ENCODE peak calls at places on chromosome 21, in ten cellular contexts. W is sigmoid colon, R is mammary epithelial cell, D is lung, A is AG10803, X is bronchial epithelial cell, G is WERI-Rb-1, M is MM.1S, Y is astrocyte, P is astrocyte of the spinal cord. I is an unnamed sample.

GRCh38 chr21:9730866-9731265 is 790.5 kb upstream of the TPTE start:
- DNase-seq in W (no peak), R (no peak), D (peak), A (no peak), X (no peak), G (no peak), M (no peak), Y (no peak), P (no peak), I (no peak)

GRCh38 chr21:42463861-42464515 is 32.0 kb downstream of the RSPH1 start:
- DNase-seq in W (no peak), R (peak), D (peak), A (peak), X (peak), G (peak), M (peak), Y (peak), P (peak), I (peak)

GRCh38 chr21:44583800-44584147 is 3.4 kb upstream of the KRTAP10-5 start:
- DNase-seq in W (no peak), R (peak), D (no peak), A (no peak), X (no peak), G (no peak), M (no peak), Y (no peak), P (no peak), I (no peak)

GRCh38 chr21:22343303-22343702 is 1345.1 kb downstream of the NCAM2 start:
- DNase-seq in W (no peak), R (no peak), D (no peak), A (no peak), X (no peak), G (no peak), M (no peak), Y (no peak), P (no peak), I (no peak)

GRCh38 chr21:32412162-32412997 is at the start of gene EVA1C:
- DNase-seq in W (peak), R (peak), D (peak), A (no peak), X (peak), G (no peak), M (no peak), Y (no peak), P (peak), I (peak)

GRCh38 chr21:42061866-42062542 is 9.1 kb upstream of the UMODL1 start:
- DNase-seq in W (no peak), R (no peak), D (no peak), A (no peak), X (no peak), G (no peak), M (peak), Y (no peak), P (no peak), I (no peak)

GRCh38 chr21:43195131-43196021 is 26.6 kb downstream of the CRYAA start:
- DNase-seq in W (peak), R (no peak), D (no peak), A (no peak), X (no peak), G (peak), M (no peak), Y (no peak), P (no peak), I (peak)

GRCh38 chr21:26067836-26068401 is 102.7 kb downstream of the APP start:
- DNase-seq in W (no peak), R (no peak), D (no peak), A (no peak), X (no peak), G (no peak), M (no peak), Y (no peak), P (no peak), I (no peak)

GRCh38 chr21:43866233-43866632 is 1.2 kb downstream of the AGPAT3 start:
- DNase-seq in W (peak), R (peak), D (no peak), A (peak), X (peak), G (no peak), M (peak), Y (peak), P (peak), I (peak)

GRCh38 chr21:31173881-31174555 is 135.7 kb upstream of the KRTAP19-8 start:
- DNase-seq in W (no peak), R (no peak), D (no peak), A (peak), X (no peak), G (no peak), M (no peak), Y (no peak), P (no peak), I (no peak)

GRCh38 chr21:26177187-26177586 is 6.6 kb upstream of the APP start:
- DNase-seq in W (no peak), R (peak), D (no peak), A (peak), X (no peak), G (no peak), M (no peak), Y (peak), P (peak), I (no peak)

GRCh38 chr21:39714331-39714730 is 30.7 kb upstream of the IGSF5 start:
- DNase-seq in W (no peak), R (no peak), D (no peak), A (no peak), X (no peak), G (no peak), M (no peak), Y (no peak), P (no peak), I (no peak)

GRCh38 chr21:39713905-39714304 is 31.1 kb upstream of the IGSF5 start:
- DNase-seq in W (no peak), R (no peak), D (no peak), A (no peak), X (no peak), G (no peak), M (no peak), Y (no peak), P (no peak), I (no peak)

GRCh38 chr21:39710866-39711265 is 34.1 kb upstream of the IGSF5 start:
- DNase-seq in W (no peak), R (no peak), D (no peak), A (no peak), X (no peak), G (no peak), M (no peak), Y (no peak), P (no peak), I (no peak)

GRCh38 chr21:39715804-39716397 is 29.1 kb upstream of the IGSF5 start:
- DNase-seq in W (peak), R (peak), D (peak), A (peak), X (peak), G (peak), M (peak), Y (no peak), P (peak), I (peak)

GRCh38 chr21:39712976-39713375 is 32.0 kb upstream of the IGSF5 start:
- DNase-seq in W (no peak), R (no peak), D (no peak), A (no peak), X (no peak), G (peak), M (no peak), Y (no peak), P (no peak), I (no peak)
- TF ChIP-seq CTCF in W (no peak), R (no peak), D (no peak), A (no peak), X (no peak), G (peak), M (peak), Y (no peak), P (no peak), I (no peak)

GRCh38 chr21:29297483-29298347 is 1.0 kb upstream of the BACH1 start:
- DNase-seq in W (no peak), R (no peak), D (no peak), A (no peak), X (no peak), G (no peak), M (no peak), Y (no peak), P (no peak), I (no peak)
- H3K4me3 ChIP-seq in W (peak), R (peak), D (no peak), A (peak), X (peak), G (no peak), M (peak), Y (peak), P (peak), I (peak)

GRCh38 chr21:29302340-29302991 is 3.7 kb downstream of the BACH1 start:
- DNase-seq in W (no peak), R (peak), D (no peak), A (no peak), X (peak), G (no peak), M (no peak), Y (peak), P (no peak), I (peak)
- TF ChIP-seq CTCF in W (no peak), R (no peak), D (no peak), A (no peak), X (no peak), G (no peak), M (no peak), Y (no peak), P (no peak), I (no peak)

GRCh38 chr21:14600569-14601308 is 54.6 kb upstream of the SAMSN1 start:
- DNase-seq in W (no peak), R (no peak), D (no peak), A (no peak), X (no peak), G (no peak), M (no peak), Y (no peak), P (no peak), I (no peak)

GRCh38 chr21:14607262-14607661 is 61.1 kb upstream of the SAMSN1 start:
- DNase-seq in W (no peak), R (no peak), D (no peak), A (no peak), X (no peak), G (no peak), M (no peak), Y (no peak), P (peak), I (no peak)

GRCh38 chr21:14598065-14598464 is 52.0 kb upstream of the SAMSN1 start:
- DNase-seq in W (no peak), R (no peak), D (no peak), A (no peak), X (no peak), G (no peak), M (no peak), Y (no peak), P (no peak), I (no peak)

GRCh38 chr21:14603202-14603601 is 57.1 kb upstream of the SAMSN1 start:
- DNase-seq in W (no peak), R (peak), D (no peak), A (peak), X (peak), G (no peak), M (no peak), Y (peak), P (peak), I (peak)

DNA sequence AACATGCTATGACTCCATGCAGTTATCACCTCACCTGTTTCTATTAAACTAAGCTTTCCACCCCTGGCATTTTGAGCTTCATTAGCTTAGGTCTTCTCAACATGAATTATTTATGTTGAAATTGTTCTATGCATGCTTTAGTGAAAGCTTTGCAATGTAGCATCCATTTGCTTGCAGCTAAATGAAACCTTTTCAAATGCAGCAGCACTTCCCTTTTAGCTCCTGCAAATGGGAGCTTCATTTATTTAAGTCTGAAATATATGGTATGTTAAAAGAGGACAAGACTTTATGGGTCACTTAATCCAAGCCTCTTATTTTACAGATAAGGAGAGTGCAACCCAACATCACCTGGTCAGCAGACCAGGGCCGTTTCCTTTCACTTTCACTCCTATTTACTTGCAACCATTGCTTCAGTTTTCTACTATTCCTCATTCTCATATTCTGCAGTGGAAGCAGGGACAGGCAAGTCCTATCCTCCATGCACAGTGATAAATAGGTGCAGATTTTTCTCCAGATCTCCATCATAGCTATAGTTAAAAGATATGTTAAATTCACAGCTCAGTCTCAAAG is 56.4 kb upstream of the SAMSN1 start:
- DNase-seq in W (no peak), R (no peak), D (no peak), A (no peak), X (no peak), G (no peak), M (peak), Y (no peak), P (no peak), I (no peak)
- H3K4me3 ChIP-seq in W (no peak), R (no peak), D (no peak), A (no peak), X (no peak), G (no peak), M (peak), Y (no peak), P (no peak), I (no peak)

DNA sequence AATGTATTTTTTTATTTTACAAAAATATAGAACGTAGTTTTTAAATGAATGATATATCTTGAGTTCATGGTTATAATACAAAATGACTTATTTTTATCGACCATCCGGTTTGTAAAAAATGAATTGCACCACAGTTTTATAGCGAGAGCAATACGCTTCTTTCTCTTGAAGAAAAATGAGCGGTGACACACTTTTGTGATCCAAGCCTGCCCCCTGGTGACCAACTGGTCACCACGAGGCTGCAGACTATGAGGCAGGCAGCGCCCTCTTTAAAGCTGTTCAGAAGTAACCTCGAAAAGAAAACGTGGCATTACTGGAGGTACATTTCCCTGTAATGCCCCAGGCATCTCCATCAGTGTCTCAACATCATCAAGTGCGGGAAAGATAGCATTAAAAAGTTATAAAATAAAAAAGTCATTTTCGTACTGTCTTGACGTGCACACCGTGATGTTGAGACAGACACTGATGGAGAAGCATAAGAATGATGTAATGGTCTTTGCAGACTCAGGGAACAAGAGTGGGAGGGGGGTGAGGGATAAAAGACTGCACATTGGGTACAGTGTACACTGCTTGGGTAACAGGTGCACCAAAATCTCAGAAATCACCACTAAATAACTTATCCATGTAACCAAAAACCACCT is 734.2 kb upstream of the ADAMTS5 start:
- DNase-seq in W (peak), R (peak), D (peak), A (peak), X (peak), G (peak), M (peak), Y (peak), P (peak), I (peak)
- TF ChIP-seq CTCF in W (peak), R (peak), D (peak), A (peak), X (peak), G (peak), M (peak), Y (peak), P (peak), I (peak)

GRCh38 chr21:46093668-46094400 is 4.1 kb upstream of the COL6A2 start:
- DNase-seq in W (peak), R (no peak), D (no peak), A (no peak), X (no peak), G (no peak), M (no peak), Y (no peak), P (no peak), I (no peak)

GRCh38 chr21:46092026-46092764 is 5.7 kb upstream of the COL6A2 start:
- DNase-seq in W (peak), R (no peak), D (peak), A (peak), X (no peak), G (no peak), M (no peak), Y (peak), P (peak), I (no peak)

GRCh38 chr21:46092811-46093667 is 4.9 kb upstream of the COL6A2 start:
- DNase-seq in W (peak), R (no peak), D (no peak), A (no peak), X (no peak), G (no peak), M (no peak), Y (no peak), P (no peak), I (no peak)

GRCh38 chr21:46091118-46091517 is 6.8 kb upstream of the COL6A2 start:
- DNase-seq in W (peak), R (no peak), D (no peak), A (no peak), X (no peak), G (no peak), M (no peak), Y (no peak), P (no peak), I (no peak)

GRCh38 chr21:46091631-46092025 is 6.3 kb upstream of the COL6A2 start:
- DNase-seq in W (peak), R (no peak), D (no peak), A (no peak), X (no peak), G (no peak), M (no peak), Y (no peak), P (no peak), I (no peak)
- H3K4me3 ChIP-seq in W (peak), R (no peak), D (no peak), A (peak), X (no peak), G (no peak), M (peak), Y (no peak), P (no peak), I (no peak)